ENCODE peak calls at places on chromosome 3, in five cellular contexts. Z, M, E, K and X are unnamed samples.

GRCh38 chr3:47288966-47289910 is 6.5 kb downstream of the KLHL18 start:
- DNase-seq in Z (no peak), K (no peak), E (no peak), M (no peak), X (no peak)

GRCh38 chr3:12179441-12179840 is 20.7 kb upstream of the TIMP4 start:
- DNase-seq in M (no peak), E (no peak), K (no peak), Z (no peak), X (no peak)

GRCh38 chr3:156106721-156107373 is 13.5 kb upstream of the KCNAB1 start:
- DNase-seq in K (peak), M (peak), E (no peak), Z (no peak), X (no peak)

GRCh38 chr3:193833592-193833991 is 240.6 kb downstream of the OPA1 start:
- DNase-seq in E (no peak), K (no peak), M (no peak), Z (no peak), X (no peak)

GRCh38 chr3:128727485-128727884 is 1.5 kb downstream of the RAB7A start:
- DNase-seq in K (no peak), E (no peak), M (no peak), Z (no peak), X (no peak)

GRCh38 chr3:177968891-177969290 is 567.3 kb upstream of the KCNMB2 start:
- DNase-seq in K (no peak), E (no peak), M (no peak), Z (peak), X (no peak)

GRCh38 chr3:17623464-17623863 is 119.0 kb downstream of the TBC1D5 start:
- DNase-seq in E (no peak), Z (no peak), K (no peak), M (no peak), X (no peak)

GRCh38 chr3:150038830-150039229 is 68.1 kb upstream of the PFN2 start:
- DNase-seq in E (no peak), M (peak), K (peak), Z (no peak), X (no peak)

GRCh38 chr3:116038968-116039950 is 406.0 kb downstream of the LSAMP start:
- DNase-seq in K (peak), Z (no peak), E (no peak), M (no peak), X (no peak)

GRCh38 chr3:32454731-32455608 is 47.7 kb downstream of the CMTM6 start:
- DNase-seq in K (no peak), E (no peak), M (no peak), Z (peak), X (no peak)

GRCh38 chr3:56125358-56126005 is 342.8 kb downstream of the ERC2 start:
- DNase-seq in Z (peak), K (peak), E (no peak), M (no peak), X (no peak)

GRCh38 chr3:129503387-129504010 is 24.9 kb upstream of the RHO start:
- DNase-seq in Z (peak), M (no peak), E (no peak), K (no peak), X (no peak)

GRCh38 chr3:10666621-10667020 is 149.4 kb upstream of the SLC6A11 start:
- DNase-seq in E (no peak), Z (no peak), M (no peak), K (no peak), X (no peak)

GRCh38 chr3:158792709-158793108 is 9.1 kb upstream of the MFSD1 start:
- DNase-seq in K (no peak), E (no peak), M (no peak), Z (peak), X (no peak)

GRCh38 chr3:129025691-129026435 is 24.8 kb downstream of the EFCC1 start:
- DNase-seq in Z (no peak), E (no peak), M (no peak), K (no peak), X (no peak)

GRCh38 chr3:59764131-59764530 is 714.3 kb upstream of the CFAP20DC start:
- DNase-seq in K (no peak), Z (peak), M (no peak), E (no peak), X (no peak)

GRCh38 chr3:59877679-59878427 is 828.0 kb upstream of the CFAP20DC start:
- DNase-seq in E (no peak), Z (peak), M (no peak), K (no peak), X (no peak)

GRCh38 chr3:31288641-31289100 is 244.1 kb upstream of the STT3B start:
- DNase-seq in M (peak), K (peak), E (peak), Z (peak), X (peak)

GRCh38 chr3:132351222-132351806 is 34.1 kb downstream of the ACP3 start:
- DNase-seq in M (peak), Z (no peak), E (no peak), K (peak), X (no peak)

GRCh38 chr3:72892081-72892763 is 4.4 kb downstream of the GXYLT2 start:
- DNase-seq in Z (peak), K (no peak), E (no peak), M (no peak), X (no peak)

GRCh38 chr3:187976361-187976900 is 177.5 kb upstream of the LPP start:
- DNase-seq in E (no peak), K (no peak), Z (no peak), M (no peak), X (no peak)

GRCh38 chr3:14503033-14503705 is 37.0 kb downstream of the GRIP2 start:
- DNase-seq in K (no peak), E (no peak), M (no peak), Z (no peak), X (no peak)

GRCh38 chr3:33645060-33645841 is 72.8 kb downstream of the CLASP2 start:
- DNase-seq in E (no peak), K (peak), M (no peak), Z (peak), X (no peak)

GRCh38 chr3:161069441-161070251 is 35.5 kb downstream of the B3GALNT1 start:
- DNase-seq in M (no peak), Z (peak), E (no peak), K (no peak), X (no peak)

GRCh38 chr3:158718490-158719170 is 13.6 kb downstream of the RARRES1 start:
- DNase-seq in K (no peak), E (no peak), M (no peak), Z (peak), X (no peak)

GRCh38 chr3:165837058-165837525 is at the start of gene BCHE:
- DNase-seq in E (peak), K (peak), M (peak), Z (peak), X (no peak)

GRCh38 chr3:141410861-141411771 is 42.8 kb downstream of the ZBTB38 start:
- DNase-seq in Z (peak), E (no peak), K (no peak), M (no peak), X (no peak)

GRCh38 chr3:8619548-8619947 is 25.1 kb downstream of the SSUH2 start:
- DNase-seq in E (no peak), M (no peak), Z (peak), K (no peak), X (no peak)
- H2BK15ac ChIP-seq in E (no peak), M (no peak), Z (peak), K (no peak), X (no peak)

GRCh38 chr3:126659915-126660886 is 5.3 kb upstream of the TXNRD3 start:
- DNase-seq in Z (no peak), K (peak), E (no peak), M (peak), X (no peak)
- H2BK15ac ChIP-seq in Z (no peak), K (no peak), E (no peak), M (no peak), X (no peak)

GRCh38 chr3:44555753-44556152 is 760 bp downstream of the ZKSCAN7 start:
- DNase-seq in M (no peak), E (no peak), K (no peak), Z (peak), X (no peak)
- H2BK15ac ChIP-seq in M (no peak), E (no peak), K (no peak), Z (no peak), X (no peak)

DNA sequence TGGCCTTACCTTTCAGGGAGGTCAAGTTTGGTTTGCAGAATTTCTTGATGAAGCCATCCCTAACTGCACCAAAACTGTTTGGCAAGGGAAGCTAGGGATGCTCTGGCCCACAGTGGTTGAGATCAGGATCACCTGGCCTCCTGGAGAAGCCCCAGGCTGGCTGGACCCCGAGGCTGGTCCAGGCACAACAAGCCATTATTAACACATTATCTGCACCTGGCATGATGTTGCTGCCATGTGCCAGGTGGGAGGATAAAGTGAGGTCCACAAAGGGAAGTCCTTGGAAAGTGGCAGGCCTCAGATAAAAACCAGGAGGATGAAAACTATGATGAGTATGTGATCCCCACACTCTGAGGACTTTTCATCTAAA is 35.9 kb upstream of the DUSP7 start:
- DNase-seq in E (no peak), M (no peak), Z (no peak), K (no peak), X (no peak)
- H2BK15ac ChIP-seq in E (no peak), M (no peak), Z (no peak), K (no peak), X (no peak)

GRCh38 chr3:54126551-54126950 is 4.2 kb downstream of the CACNA2D3 start:
- DNase-seq in E (no peak), M (no peak), Z (no peak), K (no peak), X (no peak)
- H2BK15ac ChIP-seq in E (no peak), M (no peak), Z (no peak), K (no peak), X (no peak)

GRCh38 chr3:76111808-76112207 is 326.5 kb upstream of the ZNF717 start:
- DNase-seq in Z (no peak), K (no peak), M (no peak), E (no peak), X (no peak)
- H2BK15ac ChIP-seq in Z (no peak), K (no peak), M (no peak), E (no peak), X (no peak)

GRCh38 chr3:42500091-42500490 is 2.4 kb upstream of the VIPR1 start:
- DNase-seq in M (peak), Z (no peak), E (no peak), K (no peak), X (no peak)

GRCh38 chr3:42500909-42501308 is 1.5 kb upstream of the VIPR1 start:
- DNase-seq in K (no peak), Z (no peak), M (no peak), E (no peak), X (no peak)

GRCh38 chr3:42498791-42499477 is 3.5 kb upstream of the VIPR1 start:
- DNase-seq in M (peak), E (no peak), Z (no peak), K (no peak), X (peak)

GRCh38 chr3:42498034-42498433 is 4.4 kb upstream of the VIPR1 start:
- DNase-seq in E (no peak), Z (no peak), M (peak), K (no peak), X (no peak)

DNA sequence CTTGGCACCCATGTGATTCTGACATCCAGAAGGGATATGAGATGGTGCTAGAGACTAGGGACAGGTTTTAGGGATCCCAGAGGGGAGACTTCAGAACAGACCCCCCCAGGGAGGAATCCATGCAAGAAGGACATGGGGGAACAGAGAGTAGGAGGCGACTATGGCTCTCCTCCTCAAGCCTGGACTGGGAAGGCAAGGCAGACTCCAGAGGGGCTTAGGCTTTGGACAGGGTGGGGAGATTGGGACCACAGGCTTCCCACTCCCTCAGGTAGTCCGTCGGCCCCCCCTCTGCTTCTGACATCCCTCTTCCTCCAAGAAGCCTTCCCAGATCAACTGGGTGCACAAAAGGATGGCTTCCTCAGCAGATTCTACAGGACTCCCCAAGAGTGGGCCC is 3.0 kb upstream of the VIPR1 start:
- DNase-seq in K (no peak), M (peak), E (no peak), Z (no peak), X (no peak)
- H2BK15ac ChIP-seq in K (no peak), M (no peak), E (no peak), Z (no peak), X (no peak)

DNA sequence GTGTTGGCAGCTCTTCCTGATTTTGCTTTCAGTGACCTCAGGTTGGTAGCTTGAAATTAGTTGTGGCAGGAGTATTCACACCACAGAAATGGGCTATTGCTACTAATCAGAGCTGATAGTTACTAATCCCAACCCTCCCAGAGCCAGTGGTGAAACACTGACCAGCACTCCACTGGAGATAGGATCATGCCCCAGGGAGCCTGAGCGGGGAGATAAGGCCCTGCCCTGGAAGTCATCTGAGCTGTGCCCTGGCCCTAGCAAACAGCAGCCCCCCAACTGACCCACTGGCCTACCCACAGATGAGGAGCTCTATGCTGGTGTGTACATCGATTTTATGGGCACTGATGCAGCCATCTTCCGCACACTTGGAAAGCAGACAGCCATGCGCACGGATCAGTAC is 9.4 kb upstream of the GNAT1 start:
- DNase-seq in K (peak), M (no peak), E (no peak), Z (no peak), X (no peak)
- H2BK15ac ChIP-seq in K (no peak), M (no peak), E (no peak), Z (no peak), X (no peak)

DNA sequence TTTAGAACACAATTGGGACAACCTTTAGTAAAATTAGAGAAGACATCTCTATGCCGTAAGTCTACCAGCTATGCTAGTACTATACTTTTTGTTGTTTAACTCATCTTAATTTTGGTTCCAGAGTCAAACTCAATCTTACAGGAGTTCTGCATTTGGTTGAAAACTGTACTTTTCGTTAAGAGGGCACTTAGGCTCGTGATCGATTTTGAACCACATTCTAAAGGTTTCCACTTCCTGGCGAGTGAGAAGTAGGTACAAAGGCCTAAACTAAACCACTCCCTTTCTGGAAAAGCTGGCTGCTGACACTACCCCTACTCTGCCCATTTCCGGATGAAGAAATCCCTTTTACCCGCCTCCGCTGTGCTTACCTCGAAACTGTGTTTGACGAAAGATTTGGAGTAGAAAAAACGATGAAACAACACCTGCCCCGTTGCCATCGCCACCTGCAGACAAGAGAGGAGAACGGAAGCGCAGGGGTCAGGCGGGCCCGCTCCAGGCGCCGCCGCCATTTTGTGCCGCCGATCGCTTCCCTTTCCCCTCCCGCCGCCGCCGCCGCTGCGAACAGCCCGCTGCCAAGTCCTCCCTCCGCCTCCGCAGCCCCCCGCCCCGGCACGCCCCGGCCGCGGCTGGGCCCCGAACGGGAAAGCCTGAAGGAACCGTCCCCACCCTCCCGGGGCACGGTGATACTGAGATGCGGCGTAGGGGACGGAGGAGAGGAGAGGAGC is 748 bp downstream of the CCNL1 start:
- DNase-seq in K (peak), E (peak), Z (peak), M (peak), X (no peak)
- H2BK15ac ChIP-seq in K (no peak), E (peak), Z (no peak), M (no peak), X (no peak)